ENCODE peak calls at places on chromosomes 7 and 10, in ten cellular contexts. M is colonic mucosa; N is CD8-positive, alpha-beta memory T cell; L is A549; X is AG04450; E is astrocyte; J is endodermal cell; T is psoas muscle; G is uterus; W is heart right ventricle. H is an unnamed sample.

GRCh38 chr7:38374507-38374906 is 101.1 kb upstream of the TARP start:
- DNase-seq in M (no peak), N (peak; percentile 63), L (peak; percentile 39), X (no peak), E (no peak), J (peak; percentile 77), T (no peak), G (no peak), W (no peak), H (no peak)

GRCh38 chr10:48450811-48451466 is 144.5 kb downstream of the MAPK8 start:
- DNase-seq in M (no peak), N (no peak), L (no peak), X (no peak), E (no peak), J (no peak), T (peak; percentile 34), G (no peak), W (no peak), H (no peak)

GRCh38 chr7:139660317-139661042 is 117.3 kb downstream of the HIPK2 start:
- DNase-seq in M (peak; percentile 54), N (no peak), L (no peak), X (no peak), E (peak; percentile 56), J (no peak), T (no peak), G (no peak), W (no peak), H (no peak)

GRCh38 chr10:100267237-100268104 is at the start of gene CWF19L1:
- DNase-seq in M (peak; percentile 94), N (peak; percentile 74), L (peak; percentile 77), X (peak; percentile 56), E (peak; percentile 86), J (peak; percentile 95), T (peak; percentile 92), G (peak; percentile 88), W (peak; percentile 80), H (peak; percentile 61)

GRCh38 chr7:149692557-149692982 is 80.8 kb downstream of the ZNF467 start:
- DNase-seq in M (no peak), N (no peak), L (no peak), X (no peak), E (no peak), J (peak; percentile 76), T (no peak), G (no peak), W (no peak), H (no peak)

GRCh38 chr10:50470798-50471582 is 152.8 kb downstream of the SGMS1 start:
- DNase-seq in M (peak; percentile 44), N (no peak), L (no peak), X (no peak), E (peak; percentile 86), J (no peak), T (no peak), G (no peak), W (no peak), H (no peak)

GRCh38 chr10:33955676-33956075 is 621.2 kb upstream of the NRP1 start:
- DNase-seq in M (no peak), N (no peak), L (no peak), X (no peak), E (peak; percentile 75), J (no peak), T (no peak), G (no peak), W (no peak), H (no peak)

GRCh38 chr7:99090811-99091582 is 52.9 kb downstream of the SMURF1 start:
- DNase-seq in M (no peak), N (no peak), L (no peak), X (no peak), E (peak; percentile 58), J (no peak), T (no peak), G (no peak), W (no peak), H (no peak)

GRCh38 chr7:158447206-158448171 is 140.1 kb downstream of the PTPRN2 start:
- DNase-seq in M (no peak), N (no peak), L (no peak), X (no peak), E (no peak), J (peak; percentile 34), T (no peak), G (no peak), W (no peak), H (no peak)

GRCh38 chr10:130300608-130301025 is 164.4 kb downstream of the GLRX3 start:
- DNase-seq in M (no peak), N (peak; percentile 21), L (no peak), X (no peak), E (no peak), J (no peak), T (peak; percentile 87), G (no peak), W (peak; percentile 61), H (no peak)

DNA sequence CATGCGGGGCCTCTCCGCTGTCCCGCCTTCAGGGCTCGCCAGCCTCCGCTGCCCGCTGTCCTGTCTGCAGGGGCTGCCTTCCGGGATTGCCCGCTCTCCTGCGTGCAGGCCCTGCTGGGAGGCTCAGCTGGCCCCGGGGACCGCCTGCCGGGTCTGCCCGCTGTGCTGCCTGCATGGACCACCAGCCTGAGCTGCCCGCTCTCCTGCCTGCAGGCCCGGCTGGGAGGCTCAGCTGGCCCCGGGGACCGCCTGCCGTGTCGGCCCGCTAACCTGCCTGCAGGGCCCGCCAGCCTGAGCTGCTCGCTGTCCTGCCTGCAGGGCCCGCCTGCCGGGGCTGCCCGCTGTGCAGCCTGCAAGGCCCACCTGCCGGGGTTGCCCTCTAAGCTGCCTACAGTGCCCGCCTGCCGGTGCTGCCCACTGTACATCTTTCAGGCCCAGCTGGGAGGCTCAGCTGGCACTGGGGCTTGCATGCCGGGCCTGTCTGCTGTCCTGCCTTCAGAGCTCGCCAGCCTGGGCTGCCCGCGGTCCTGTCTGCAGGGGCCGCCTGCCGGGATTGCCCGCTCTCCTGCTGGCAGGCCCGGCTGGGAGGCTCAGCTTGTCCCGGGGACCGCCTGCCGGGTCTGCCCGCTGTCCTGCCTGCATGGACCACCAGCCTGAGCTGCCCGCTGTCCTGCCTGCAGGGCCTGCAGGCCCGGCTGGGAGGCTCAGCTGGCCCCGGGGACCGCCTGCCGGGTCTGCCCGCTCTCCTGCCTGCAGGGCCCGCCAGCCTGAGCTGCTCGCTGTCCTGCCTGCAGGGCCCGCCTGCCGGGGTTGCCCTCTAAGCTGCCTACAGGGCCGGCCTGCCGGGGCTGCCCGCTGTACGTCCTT is 165.1 kb downstream of the GLRX3 start:
- DNase-seq in M (peak; percentile 51), N (peak; percentile 38), L (no peak), X (no peak), E (no peak), J (no peak), T (peak; percentile 90), G (no peak), W (peak; percentile 82), H (peak; percentile 25)
- H3K9me3 ChIP-seq in M (no peaks in the 10 kb centered on the region), N (peaks cover 28% of the 10 kb centered on the region), L (no peaks in the 10 kb centered on the region), X (peaks cover 51% of the 10 kb centered on the region), E (peaks cover 10% of the 10 kb centered on the region), J (peaks cover 45% of the 10 kb centered on the region), T (peaks cover 23% of the 10 kb centered on the region), G (no peaks in the 10 kb centered on the region), W (peaks cover 64% of the 10 kb centered on the region), H (peaks cover 18% of the 10 kb centered on the region)

GRCh38 chr10:28798428-28798955 is 121.2 kb downstream of the BAMBI start:
- DNase-seq in M (no peak), N (no peak), L (no peak), X (no peak), E (no peak), J (no peak), T (no peak), G (no peak), W (no peak), H (no peak)
- H3K27ac ChIP-seq in M (no peak overlapping the region), N (no peak overlapping the region), L (no peak overlapping the region), X (no peak overlapping the region), E (no peak overlapping the region), J (no peak overlapping the region), T (no peak overlapping the region), G (no peak overlapping the region), W (no peak overlapping the region), H (no peak overlapping the region)

DNA sequence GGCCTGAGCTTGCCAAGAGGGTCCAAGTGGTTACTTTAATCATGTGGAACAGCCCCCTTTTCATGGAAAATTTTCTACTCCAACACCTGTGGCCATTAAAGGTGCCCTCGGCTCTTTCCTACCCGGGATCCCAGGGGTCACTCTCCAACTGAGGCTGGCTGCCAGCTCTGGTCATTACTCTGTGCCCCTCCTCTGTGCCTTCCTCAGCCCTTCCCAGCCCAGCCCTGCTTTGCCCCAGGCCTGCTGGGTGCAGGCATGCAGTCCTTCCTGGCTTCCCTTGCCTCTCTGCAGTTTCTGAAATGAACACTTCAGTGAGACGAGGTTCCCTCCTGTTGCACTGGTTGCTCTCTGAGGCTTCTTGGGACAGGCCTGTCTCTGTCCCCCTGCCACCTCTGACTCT is 951.1 kb upstream of the ZNF722 start:
- DNase-seq in M (no peak), N (no peak), L (no peak), X (no peak), E (no peak), J (no peak), T (no peak), G (no peak), W (no peak), H (no peak)
- H3K9me3 ChIP-seq in M (no peaks in the 10 kb centered on the region), N (no peaks in the 10 kb centered on the region), L (peaks cover 3% of the 10 kb centered on the region), X (peaks cover 66% of the 10 kb centered on the region), E (peaks cover 9% of the 10 kb centered on the region), J (peaks cover 69% of the 10 kb centered on the region), T (peaks cover 3% of the 10 kb centered on the region), G (no peaks in the 10 kb centered on the region), W (peaks cover 4% of the 10 kb centered on the region), H (peaks cover 8% of the 10 kb centered on the region)

GRCh38 chr10:90917968-90918318 is 2.9 kb downstream of the ANKRD1 start:
- DNase-seq in M (no peak), N (no peak), L (no peak), X (no peak), E (no peak), J (no peak), T (no peak), G (no peak), W (no peak), H (no peak)
- H3K27ac ChIP-seq in M (no peak overlapping the region), N (no peak overlapping the region), L (no peak overlapping the region), X (no peak overlapping the region), E (no peak overlapping the region), J (no peak overlapping the region), T (peak overlapping the region; percentile 90), G (no peak overlapping the region), W (peak overlapping the region; percentile 66), H (no peak overlapping the region)